ENCODE peak calls at places on chromosomes 2 and 18, in nine cellular contexts. J is astrocyte of the cerebellum, T is GM12865, H is neuronal stem cell, Q is AG04450, I is stomach, U is AG04449, E is cardiac fibroblast, L is GM23248. M is an unnamed sample.

GRCh38 chr2:24887325-24887874 is 32.6 kb downstream of the ADCY3 start:
- DNase-seq in J (no peak), T (no peak), H (no peak), Q (no peak), I (no peak), U (no peak), E (no peak), L (no peak), M (no peak)

GRCh38 chr18:8337216-8337615 is 272.0 kb upstream of the RAB12 start:
- DNase-seq in J (no peak), T (no peak), H (no peak), Q (no peak), I (no peak), U (no peak), E (no peak), L (no peak), M (no peak)

GRCh38 chr2:69939722-69940121 is 21.7 kb downstream of the ASPRV1 start:
- DNase-seq in J (no peak), T (no peak), H (no peak), Q (no peak), I (no peak), U (no peak), E (no peak), L (no peak), M (no peak)

GRCh38 chr2:224894356-224894755 is 147.9 kb downstream of the DOCK10 start:
- DNase-seq in J (no peak), T (peak), H (no peak), Q (no peak), I (no peak), U (no peak), E (no peak), L (peak), M (no peak)

GRCh38 chr2:223997938-223998337 is 40.7 kb downstream of the MRPL44 start:
- DNase-seq in J (no peak), T (no peak), H (no peak), Q (no peak), I (no peak), U (no peak), E (no peak), L (peak), M (no peak)

GRCh38 chr2:70399046-70399445 is 97.2 kb upstream of the FAM136A start:
- DNase-seq in J (no peak), T (no peak), H (no peak), Q (no peak), I (no peak), U (no peak), E (no peak), L (no peak), M (no peak)

GRCh38 chr18:3593381-3593903 is 143.5 kb downstream of the TGIF1 start:
- DNase-seq in J (peak), T (no peak), H (peak), Q (no peak), I (no peak), U (peak), E (peak), L (peak), M (no peak)

GRCh38 chr2:45758018-45758417 is 106.5 kb downstream of the PRKCE start:
- DNase-seq in J (no peak), T (no peak), H (no peak), Q (no peak), I (no peak), U (no peak), E (no peak), L (no peak), M (no peak)

GRCh38 chr18:45728341-45729010 is 4.5 kb downstream of the SLC14A1 start:
- DNase-seq in J (no peak), T (no peak), H (no peak), Q (no peak), I (no peak), U (no peak), E (peak), L (peak), M (no peak)
- H3K4me3 ChIP-seq in J (no peak), T (no peak), H (no peak), Q (no peak), I (no peak), U (no peak), E (no peak), L (no peak), M (no peak)

DNA sequence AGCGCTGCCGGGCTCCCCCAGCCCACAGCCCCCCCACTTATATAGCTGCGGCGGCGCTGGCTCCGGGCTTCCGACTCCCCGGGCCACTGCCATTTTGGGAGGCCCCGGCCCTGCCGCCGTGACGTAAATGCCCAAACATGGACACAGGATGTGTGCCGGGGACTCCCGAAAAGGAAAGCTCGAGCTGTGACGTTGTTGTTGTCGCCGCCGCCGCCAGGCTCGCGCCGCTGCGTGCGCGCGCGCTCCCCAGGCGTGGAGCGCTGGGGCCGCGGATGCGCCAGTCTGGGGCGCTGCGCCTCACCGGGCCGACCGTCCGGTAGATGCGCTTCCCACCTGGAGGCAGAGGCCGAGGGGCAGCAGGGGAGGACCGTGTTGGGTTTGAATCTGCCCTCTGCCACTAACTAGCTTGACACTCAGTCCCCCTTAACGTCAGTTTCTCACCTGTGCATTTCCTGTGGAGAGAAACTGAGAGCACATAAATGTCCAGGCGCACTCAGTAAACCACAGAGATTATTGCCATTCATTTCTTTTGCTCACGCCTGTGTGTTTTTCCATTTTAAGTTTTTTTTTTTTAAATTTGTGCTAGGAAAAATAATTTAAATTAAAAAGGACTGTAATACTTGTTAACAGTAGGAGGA is at the start of gene EGR4:
- DNase-seq in J (no peak), T (peak), H (no peak), Q (no peak), I (peak), U (no peak), E (peak), L (peak), M (no peak)
- H3K4me3 ChIP-seq in J (peak), T (peak), H (peak), Q (peak), I (peak), U (peak), E (peak), L (peak), M (peak)

GRCh38 chr18:12296087-12296403 is 12.0 kb upstream of the TUBB6 start:
- DNase-seq in J (no peak), T (no peak), H (no peak), Q (no peak), I (no peak), U (no peak), E (peak), L (peak), M (no peak)
- H3K4me3 ChIP-seq in J (no peak), T (no peak), H (no peak), Q (no peak), I (no peak), U (no peak), E (no peak), L (no peak), M (no peak)

DNA sequence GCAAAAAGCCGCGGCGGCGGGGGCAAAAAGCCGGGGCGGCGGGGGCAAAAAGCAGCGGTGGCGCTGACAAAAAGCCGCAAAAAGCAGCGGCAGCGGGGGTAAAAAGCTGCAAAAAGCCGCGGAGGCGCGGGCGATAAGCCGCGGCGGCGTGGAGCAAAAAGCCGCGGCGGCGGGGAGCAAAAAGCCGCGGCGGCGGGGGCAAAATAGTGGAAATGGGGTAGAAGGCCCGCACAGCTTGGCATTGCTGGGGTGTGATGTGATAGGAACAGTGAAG is 450.1 kb downstream of the ANKRD30B start:
- DNase-seq in J (no peak), T (no peak), H (no peak), Q (no peak), I (no peak), U (no peak), E (no peak), L (peak), M (no peak)
- H3K4me3 ChIP-seq in J (peak), T (no peak), H (no peak), Q (no peak), I (peak), U (no peak), E (no peak), L (peak), M (peak)